ENCODE peak calls at places on chromosome 22, in four cellular contexts. P, Y, C and L are unnamed samples.

GRCh38 chr22:47343611-47344010 is 581.2 kb downstream of the TBC1D22A start:
- DNase-seq in C (no peak), Y (no peak), P (no peak), L (no peak)

GRCh38 chr22:47092896-47093311 is 330.5 kb downstream of the TBC1D22A start:
- DNase-seq in Y (peak; percentile 14), C (no peak), P (no peak), L (no peak)

GRCh38 chr22:35349704-35350538 is 31.0 kb upstream of the HMOX1 start:
- DNase-seq in C (no peak), Y (no peak), P (no peak), L (no peak)

GRCh38 chr22:20464096-20464614 is 26.5 kb upstream of the SCARF2 start:
- DNase-seq in P (no peak), C (no peak), Y (no peak), L (no peak)

GRCh38 chr22:28921585-28921879 is 38.2 kb downstream of the ZNRF3 start:
- DNase-seq in P (no peak), C (no peak), Y (no peak), L (no peak)

GRCh38 chr22:23225724-23226496 is 45.6 kb downstream of the BCR start:
- DNase-seq in Y (peak; percentile 62), C (no peak), P (peak; percentile 55), L (no peak)

GRCh38 chr22:37749831-37750595 is 53.2 kb downstream of the TRIOBP start:
- DNase-seq in P (peak; percentile 56), Y (peak; percentile 45), C (peak; percentile 33), L (no peak)

GRCh38 chr22:27636716-27637503 is 164.6 kb downstream of the MN1 start:
- DNase-seq in P (peak; percentile 71), Y (no peak), C (peak; percentile 65), L (no peak)

GRCh38 chr22:19351604-19352003 is 60.1 kb upstream of the CLTCL1 start:
- DNase-seq in Y (no peak), P (peak; percentile 5), C (no peak), L (no peak)

GRCh38 chr22:35215993-35216392 is 41.3 kb upstream of the HMGXB4 start:
- DNase-seq in C (no peak), Y (no peak), P (no peak), L (no peak)

GRCh38 chr22:24156146-24156914 is 25.0 kb upstream of the SUSD2 start:
- DNase-seq in Y (no peak), C (peak; percentile 72), P (no peak), L (no peak)